ENCODE peak calls at places on chromosome 22, in five cellular contexts. One of them, this sample, is unnamed. For H3K27me3, the result is how much of the 10 kb centered on the place peaks cover.

GRCh38 chr22:30668306-30668655 is 606 bp upstream of the DUSP18 start:
- DNase-seq in Peyer's patch: no peak
- DNase-seq in keratinocyte: no peak
- DNase-seq in psoas muscle: no peak
- DNase-seq in H9: no peak
- DNase-seq in this sample: no peak

GRCh38 chr22:38051900-38052862 is 5.0 kb upstream of the PICK1 start:
- DNase-seq in Peyer's patch: peak
- DNase-seq in keratinocyte: peak
- DNase-seq in psoas muscle: peak
- DNase-seq in H9: peak
- DNase-seq in this sample: peak

GRCh38 chr22:24994070-24994763 is 41.7 kb downstream of the KIAA1671 start:
- DNase-seq in Peyer's patch: no peak
- DNase-seq in keratinocyte: peak
- DNase-seq in psoas muscle: no peak
- DNase-seq in H9: peak
- DNase-seq in this sample: no peak

GRCh38 chr22:50443202-50443601 is 31.6 kb downstream of the SBF1 start:
- DNase-seq in Peyer's patch: no peak
- DNase-seq in keratinocyte: no peak
- DNase-seq in psoas muscle: peak
- DNase-seq in H9: no peak
- DNase-seq in this sample: no peak

GRCh38 chr22:42743501-42743991 is 22.9 kb upstream of the A4GALT start:
- DNase-seq in Peyer's patch: no peak
- DNase-seq in keratinocyte: no peak
- DNase-seq in psoas muscle: peak
- DNase-seq in H9: no peak
- DNase-seq in this sample: no peak

GRCh38 chr22:28882878-28883656 is at the start of gene ZNRF3:
- DNase-seq in Peyer's patch: peak
- DNase-seq in keratinocyte: peak
- DNase-seq in psoas muscle: peak
- DNase-seq in H9: peak
- DNase-seq in this sample: no peak

GRCh38 chr22:37643225-37643847 is 3.9 kb downstream of the SH3BP1 start:
- DNase-seq in Peyer's patch: peak
- DNase-seq in keratinocyte: no peak
- DNase-seq in psoas muscle: peak
- DNase-seq in H9: peak
- DNase-seq in this sample: no peak

GRCh38 chr22:29146101-29146560 is 59.6 kb upstream of the EMID1 start:
- DNase-seq in Peyer's patch: no peak
- DNase-seq in keratinocyte: no peak
- DNase-seq in psoas muscle: no peak
- DNase-seq in H9: no peak
- DNase-seq in this sample: no peak

GRCh38 chr22:46352691-46353386 is 17.3 kb downstream of the TRMU start:
- DNase-seq in Peyer's patch: no peak
- DNase-seq in keratinocyte: peak
- DNase-seq in psoas muscle: peak
- DNase-seq in H9: peak
- DNase-seq in this sample: no peak

GRCh38 chr22:30287626-30288413 is 1.5 kb downstream of the CASTOR1 start:
- DNase-seq in Peyer's patch: peak
- DNase-seq in keratinocyte: peak
- DNase-seq in psoas muscle: peak
- DNase-seq in H9: peak
- DNase-seq in this sample: peak

GRCh38 chr22:32413715-32414114 is 1.7 kb upstream of the RTCB start:
- DNase-seq in Peyer's patch: no peak
- DNase-seq in keratinocyte: no peak
- DNase-seq in psoas muscle: no peak
- DNase-seq in H9: no peak
- DNase-seq in this sample: no peak

GRCh38 chr22:17964153-17964552 is 60.2 kb downstream of the MICAL3 start:
- DNase-seq in Peyer's patch: no peak
- DNase-seq in keratinocyte: no peak
- DNase-seq in psoas muscle: no peak
- DNase-seq in H9: no peak
- DNase-seq in this sample: no peak

GRCh38 chr22:27022256-27022655 is 364.9 kb downstream of the MIAT start:
- DNase-seq in Peyer's patch: no peak
- DNase-seq in keratinocyte: no peak
- DNase-seq in psoas muscle: no peak
- DNase-seq in H9: no peak
- DNase-seq in this sample: no peak

GRCh38 chr22:25193130-25193529 is 6.5 kb upstream of the CRYBB3 start:
- DNase-seq in Peyer's patch: no peak
- DNase-seq in keratinocyte: no peak
- DNase-seq in psoas muscle: no peak
- DNase-seq in H9: no peak
- DNase-seq in this sample: no peak

GRCh38 chr22:20957691-20958440 is 9.2 kb upstream of the AIFM3 start:
- DNase-seq in Peyer's patch: no peak
- DNase-seq in keratinocyte: no peak
- DNase-seq in psoas muscle: no peak
- DNase-seq in H9: peak
- DNase-seq in this sample: no peak

GRCh38 chr22:26169312-26170111 is at the start of gene SEZ6L:
- DNase-seq in Peyer's patch: no peak
- DNase-seq in keratinocyte: no peak
- DNase-seq in psoas muscle: peak
- DNase-seq in H9: peak
- DNase-seq in this sample: no peak

GRCh38 chr22:50112151-50113118 is 22.6 kb downstream of the MOV10L1 start:
- DNase-seq in Peyer's patch: no peak
- DNase-seq in keratinocyte: no peak
- DNase-seq in psoas muscle: no peak
- DNase-seq in H9: no peak
- DNase-seq in this sample: no peak

GRCh38 chr22:45504703-45505341 is 2.1 kb downstream of the FBLN1 start:
- DNase-seq in Peyer's patch: no peak
- DNase-seq in keratinocyte: no peak
- DNase-seq in psoas muscle: peak
- DNase-seq in H9: no peak
- DNase-seq in this sample: no peak

GRCh38 chr22:44363980-44364749 is 51.4 kb upstream of the SHISAL1 start:
- DNase-seq in Peyer's patch: no peak
- DNase-seq in keratinocyte: no peak
- DNase-seq in psoas muscle: peak
- DNase-seq in H9: no peak
- DNase-seq in this sample: no peak

GRCh38 chr22:29722151-29722550 is 2.3 kb downstream of the CABP7 start:
- DNase-seq in Peyer's patch: no peak
- DNase-seq in keratinocyte: no peak
- DNase-seq in psoas muscle: no peak
- DNase-seq in H9: no peak
- DNase-seq in this sample: no peak

GRCh38 chr22:19872779-19873137 is 18.1 kb upstream of the GNB1L start:
- DNase-seq in Peyer's patch: no peak
- DNase-seq in keratinocyte: no peak
- DNase-seq in psoas muscle: peak
- DNase-seq in H9: peak
- DNase-seq in this sample: no peak

GRCh38 chr22:32617883-32618282 is 143.3 kb downstream of the FBXO7 start:
- DNase-seq in Peyer's patch: no peak
- DNase-seq in keratinocyte: no peak
- DNase-seq in psoas muscle: no peak
- DNase-seq in H9: no peak
- DNase-seq in this sample: no peak

GRCh38 chr22:48393041-48393370 is 1434.7 kb downstream of the BRD1 start:
- DNase-seq in Peyer's patch: no peak
- DNase-seq in keratinocyte: no peak
- DNase-seq in psoas muscle: no peak
- DNase-seq in H9: no peak
- DNase-seq in this sample: no peak

GRCh38 chr22:45246060-45246985 is 5.6 kb upstream of the KIAA0930 start:
- DNase-seq in Peyer's patch: no peak
- DNase-seq in keratinocyte: peak
- DNase-seq in psoas muscle: peak
- DNase-seq in H9: no peak
- DNase-seq in this sample: peak

GRCh38 chr22:43592470-43592869 is 180.7 kb downstream of the MPPED1 start:
- DNase-seq in Peyer's patch: no peak
- DNase-seq in keratinocyte: no peak
- DNase-seq in psoas muscle: no peak
- DNase-seq in H9: peak
- DNase-seq in this sample: no peak

GRCh38 chr22:31046591-31047226 is 34.4 kb upstream of the SMTN start:
- DNase-seq in Peyer's patch: no peak
- DNase-seq in keratinocyte: no peak
- DNase-seq in psoas muscle: peak
- DNase-seq in H9: peak
- DNase-seq in this sample: no peak

GRCh38 chr22:26479792-26480610 is 3.6 kb downstream of the HPS4 start:
- DNase-seq in Peyer's patch: no peak
- DNase-seq in keratinocyte: no peak
- DNase-seq in psoas muscle: no peak
- DNase-seq in H9: no peak
- DNase-seq in this sample: no peak

GRCh38 chr22:19178065-19178658 is 374 bp downstream of the SLC25A1 start:
- DNase-seq in Peyer's patch: peak
- DNase-seq in keratinocyte: peak
- DNase-seq in psoas muscle: no peak
- DNase-seq in H9: no peak
- DNase-seq in this sample: no peak

GRCh38 chr22:43654271-43654670 is 157.8 kb downstream of the EFCAB6 start:
- DNase-seq in Peyer's patch: no peak
- DNase-seq in keratinocyte: no peak
- DNase-seq in psoas muscle: no peak
- DNase-seq in H9: no peak
- DNase-seq in this sample: no peak

GRCh38 chr22:24118689-24119384 is 62.5 kb upstream of the SUSD2 start:
- DNase-seq in Peyer's patch: no peak
- DNase-seq in keratinocyte: no peak
- DNase-seq in psoas muscle: peak
- DNase-seq in H9: no peak
- DNase-seq in this sample: no peak

GRCh38 chr22:46539169-46539568 is 1.7 kb upstream of the CELSR1 start:
- DNase-seq in Peyer's patch: no peak
- DNase-seq in keratinocyte: no peak
- DNase-seq in psoas muscle: no peak
- DNase-seq in H9: no peak
- DNase-seq in this sample: no peak

GRCh38 chr22:45651931-45652528 is 19.6 kb upstream of the ATXN10 start:
- DNase-seq in Peyer's patch: no peak
- DNase-seq in keratinocyte: no peak
- DNase-seq in psoas muscle: no peak
- DNase-seq in H9: no peak
- DNase-seq in this sample: no peak

GRCh38 chr22:46000081-46001027 is 23.4 kb upstream of the WNT7B start:
- DNase-seq in Peyer's patch: no peak
- DNase-seq in keratinocyte: no peak
- DNase-seq in psoas muscle: no peak
- DNase-seq in H9: no peak
- DNase-seq in this sample: no peak

GRCh38 chr22:45302047-45302446 is 7.7 kb upstream of the FAM118A start:
- DNase-seq in Peyer's patch: no peak
- DNase-seq in keratinocyte: no peak
- DNase-seq in psoas muscle: no peak
- DNase-seq in H9: no peak
- DNase-seq in this sample: no peak

DNA sequence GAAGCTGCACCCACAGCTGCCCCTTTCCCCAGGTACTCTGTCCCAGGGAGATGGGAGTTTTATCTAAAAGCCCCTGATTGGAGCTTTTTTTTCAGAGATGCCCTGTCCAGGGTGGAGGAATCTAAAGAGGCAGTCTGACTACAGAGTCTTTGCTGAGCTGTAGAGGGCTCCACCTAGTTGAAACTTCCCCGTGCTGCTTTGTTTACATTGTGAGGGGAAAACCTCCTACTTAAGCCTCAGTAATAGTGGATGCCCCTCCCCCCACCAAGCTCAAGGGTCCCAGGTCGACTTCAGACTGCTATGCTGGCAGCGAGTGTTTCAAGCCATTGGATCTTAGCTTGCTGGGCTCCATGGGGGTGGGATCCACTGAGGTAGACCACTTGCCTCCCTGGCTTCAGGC is 470.1 kb upstream of the LARGE1 start:
- DNase-seq in Peyer's patch: no peak
- DNase-seq in keratinocyte: no peak
- DNase-seq in psoas muscle: no peak
- DNase-seq in H9: peak
- DNase-seq in this sample: no peak
- TF ChIP-seq CTCF in Peyer's patch: no peak
- TF ChIP-seq CTCF in keratinocyte: no peak
- TF ChIP-seq CTCF in psoas muscle: no peak
- TF ChIP-seq CTCF in H9: peak
- TF ChIP-seq CTCF in this sample: no peak

DNA sequence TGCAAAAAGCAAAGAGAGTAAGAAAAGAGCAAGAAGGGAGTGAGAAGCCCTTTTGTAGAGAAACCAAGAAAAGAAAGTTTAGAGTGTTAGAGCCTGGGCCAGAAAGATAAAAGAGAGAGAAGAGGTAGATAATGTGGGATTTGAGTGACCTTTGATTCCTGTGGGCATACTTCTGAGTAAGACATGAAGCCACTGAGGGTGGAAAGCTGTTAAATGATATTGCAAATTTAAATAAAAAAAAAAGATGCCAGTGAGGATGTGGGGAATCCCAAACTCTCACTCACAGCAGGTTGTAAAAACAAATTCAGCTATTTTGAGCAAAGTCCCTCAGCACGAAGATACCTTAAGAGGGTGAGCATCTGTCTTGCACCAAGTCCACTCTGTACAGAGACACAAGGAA is 59.4 kb upstream of the TOP3B start:
- DNase-seq in Peyer's patch: no peak
- DNase-seq in keratinocyte: no peak
- DNase-seq in psoas muscle: no peak
- DNase-seq in H9: no peak
- DNase-seq in this sample: no peak
- H3K27me3 ChIP-seq in Peyer's patch: under half
- H3K27me3 ChIP-seq in keratinocyte: under half
- H3K27me3 ChIP-seq in psoas muscle: under half
- H3K27me3 ChIP-seq in H9: half or more
- H3K27me3 ChIP-seq in this sample: under half

GRCh38 chr22:39556970-39557811 is 13.4 kb upstream of the CACNA1I start:
- DNase-seq in Peyer's patch: no peak
- DNase-seq in keratinocyte: no peak
- DNase-seq in psoas muscle: no peak
- DNase-seq in H9: no peak
- DNase-seq in this sample: no peak
- TF ChIP-seq CTCF in Peyer's patch: no peak
- TF ChIP-seq CTCF in keratinocyte: peak
- TF ChIP-seq CTCF in psoas muscle: no peak
- TF ChIP-seq CTCF in H9: no peak
- TF ChIP-seq CTCF in this sample: peak

DNA sequence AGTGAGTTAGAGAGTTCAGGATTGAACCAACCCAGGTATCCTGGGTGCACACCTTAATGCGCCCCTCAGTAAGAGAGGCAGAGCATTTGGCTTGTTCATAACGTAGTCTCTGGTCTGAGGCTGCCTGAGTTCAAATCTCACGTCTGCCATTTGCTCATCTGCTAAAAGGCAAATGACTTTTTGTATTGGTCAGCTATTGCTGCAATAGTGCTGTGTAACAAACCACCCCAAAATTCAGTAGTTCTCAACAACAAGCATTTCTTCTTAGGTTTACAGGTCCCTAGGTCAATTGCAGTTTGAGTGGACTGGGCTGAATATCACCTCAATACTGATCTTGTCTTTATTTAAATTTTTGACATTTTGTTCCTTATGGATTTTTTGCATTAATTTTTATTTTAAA is 18.1 kb downstream of the RASD2 start:
- DNase-seq in Peyer's patch: no peak
- DNase-seq in keratinocyte: no peak
- DNase-seq in psoas muscle: no peak
- DNase-seq in H9: no peak
- DNase-seq in this sample: no peak
- H3K27me3 ChIP-seq in Peyer's patch: under half
- H3K27me3 ChIP-seq in keratinocyte: under half
- H3K27me3 ChIP-seq in psoas muscle: under half
- H3K27me3 ChIP-seq in H9: under half
- H3K27me3 ChIP-seq in this sample: under half

This sample was measured in Panc1.